ENCODE peak calls at places on chromosome 11, in six cellular contexts. P is activated CD8-positive, alpha-beta memory T cell treated with anti-CD3 and anti-CD28 coated beads, Interleukin-2, amount 50 U/mL, for 4 hours; D is coronary artery; Z is Peyer's patch; S is memory B cell; X is NCI-H2081. M is an unnamed sample.

GRCh38 chr11:73995247-73995646 is 12.6 kb upstream of the UCP2 start:
- DNase-seq in P (no peak), D (no peak), Z (no peak), S (no peak), X (no peak), M (no peak)

GRCh38 chr11:128208329-128209220 is 378.8 kb downstream of the ETS1 start:
- DNase-seq in P (no peak), D (no peak), Z (no peak), S (no peak), X (no peak), M (no peak)

GRCh38 chr11:31874631-31875191 is 63.6 kb upstream of the PAX6 start:
- DNase-seq in P (no peak), D (no peak), Z (no peak), S (no peak), X (peak; percentile 7), M (no peak)

GRCh38 chr11:125441648-125442410 is 54.2 kb downstream of the FEZ1 start:
- DNase-seq in P (no peak), D (peak; percentile 52), Z (no peak), S (no peak), X (no peak), M (no peak)

GRCh38 chr11:69375316-69376154 is 81.6 kb downstream of the MYEOV start:
- DNase-seq in P (peak; percentile 12), D (peak; percentile 50), Z (no peak), S (no peak), X (no peak), M (no peak)

GRCh38 chr11:129853508-129854228 is 38.0 kb downstream of the TMEM45B start:
- DNase-seq in P (peak; percentile 28), D (no peak), Z (peak; percentile 71), S (no peak), X (peak; percentile 97), M (no peak)

GRCh38 chr11:12746593-12747097 is 72.4 kb downstream of the TEAD1 start:
- DNase-seq in P (no peak), D (no peak), Z (no peak), S (no peak), X (peak; percentile 90), M (no peak)

GRCh38 chr11:111733009-111733408 is 33.2 kb downstream of the PPP2R1B start:
- DNase-seq in P (no peak), D (peak; percentile 88), Z (no peak), S (no peak), X (no peak), M (no peak)

GRCh38 chr11:128471138-128471661 is 116.2 kb downstream of the ETS1 start:
- DNase-seq in P (peak; percentile 47), D (no peak), Z (peak; percentile 82), S (no peak), X (no peak), M (peak; percentile 79)

GRCh38 chr11:92852946-92853345 is 116.5 kb upstream of the MTNR1B start:
- DNase-seq in P (no peak), D (no peak), Z (no peak), S (no peak), X (no peak), M (no peak)

GRCh38 chr11:82458147-82458546 is 275.5 kb downstream of the FAM181B start:
- DNase-seq in P (no peak), D (no peak), Z (no peak), S (no peak), X (no peak), M (no peak)

M was measured in GM12878.